ENCODE peak calls at places on chromosomes 6 and 20, in five cellular contexts. One of them, this sample, is unnamed.

GRCh38 chr20:7695622-7696021 is 244.6 kb downstream of the HAO1 start:
- DNase-seq in GM23338: no peak
- DNase-seq in Right ventricle myocardium inferior: no peak
- DNase-seq in lung microvascular endothelial cell: no peak
- DNase-seq in anterior cingulate cortex: no peak
- DNase-seq in this sample: no peak

GRCh38 chr6:137353346-137353745 is 134.2 kb upstream of the IFNGR1 start:
- DNase-seq in Right ventricle myocardium inferior: no peak
- DNase-seq in anterior cingulate cortex: no peak
- DNase-seq in GM23338: no peak
- DNase-seq in lung microvascular endothelial cell: peak; percentile 79
- DNase-seq in this sample: no peak

GRCh38 chr6:13526718-13527668 is 39.6 kb upstream of the GFOD1 start:
- DNase-seq in anterior cingulate cortex: no peak
- DNase-seq in lung microvascular endothelial cell: peak; percentile 92
- DNase-seq in Right ventricle myocardium inferior: no peak
- DNase-seq in GM23338: no peak
- DNase-seq in this sample: peak; percentile 26

GRCh38 chr20:41616228-41616627 is 1.9 kb downstream of the CHD6 start:
- DNase-seq in Right ventricle myocardium inferior: no peak
- DNase-seq in anterior cingulate cortex: no peak
- DNase-seq in lung microvascular endothelial cell: no peak
- DNase-seq in GM23338: no peak
- DNase-seq in this sample: no peak

GRCh38 chr20:5205348-5206210 is 78.8 kb downstream of the CDS2 start:
- DNase-seq in anterior cingulate cortex: peak; percentile 77
- DNase-seq in Right ventricle myocardium inferior: peak; percentile 84
- DNase-seq in lung microvascular endothelial cell: peak; percentile 84
- DNase-seq in GM23338: peak; percentile 92
- DNase-seq in this sample: peak; percentile 86

GRCh38 chr6:29887330-29887818 is 55.0 kb upstream of the HLA-A start:
- DNase-seq in anterior cingulate cortex: no peak
- DNase-seq in lung microvascular endothelial cell: peak; percentile 28
- DNase-seq in Right ventricle myocardium inferior: no peak
- DNase-seq in GM23338: peak; percentile 67
- DNase-seq in this sample: peak; percentile 77

GRCh38 chr6:84141506-84141905 is 85.9 kb downstream of the CEP162 start:
- DNase-seq in Right ventricle myocardium inferior: no peak
- DNase-seq in lung microvascular endothelial cell: no peak
- DNase-seq in anterior cingulate cortex: no peak
- DNase-seq in GM23338: no peak
- DNase-seq in this sample: no peak

GRCh38 chr6:161100072-161100471 is 108.5 kb downstream of the MAP3K4 start:
- DNase-seq in lung microvascular endothelial cell: no peak
- DNase-seq in anterior cingulate cortex: peak; percentile 54
- DNase-seq in GM23338: no peak
- DNase-seq in Right ventricle myocardium inferior: no peak
- DNase-seq in this sample: no peak

GRCh38 chr6:166466178-166467122 is 83.7 kb upstream of the MPC1 start:
- DNase-seq in GM23338: no peak
- DNase-seq in Right ventricle myocardium inferior: no peak
- DNase-seq in lung microvascular endothelial cell: peak; percentile 84
- DNase-seq in anterior cingulate cortex: no peak
- DNase-seq in this sample: no peak

GRCh38 chr6:15305496-15305895 is 59.6 kb downstream of the JARID2 start:
- DNase-seq in Right ventricle myocardium inferior: no peak
- DNase-seq in GM23338: no peak
- DNase-seq in anterior cingulate cortex: no peak
- DNase-seq in lung microvascular endothelial cell: no peak
- DNase-seq in this sample: no peak

GRCh38 chr6:94213176-94213575 is 793.8 kb upstream of the EPHA7 start:
- DNase-seq in lung microvascular endothelial cell: no peak
- DNase-seq in anterior cingulate cortex: no peak
- DNase-seq in GM23338: no peak
- DNase-seq in Right ventricle myocardium inferior: no peak
- DNase-seq in this sample: no peak

GRCh38 chr6:159875194-159875593 is 15.6 kb upstream of the MAS1 start:
- DNase-seq in Right ventricle myocardium inferior: no peak
- DNase-seq in lung microvascular endothelial cell: no peak
- DNase-seq in GM23338: peak; percentile 67
- DNase-seq in anterior cingulate cortex: no peak
- DNase-seq in this sample: no peak

GRCh38 chr20:59985864-59986263 is 27.6 kb downstream of the CDH26 start:
- DNase-seq in anterior cingulate cortex: no peak
- DNase-seq in Right ventricle myocardium inferior: peak; percentile 72
- DNase-seq in GM23338: peak; percentile 30
- DNase-seq in lung microvascular endothelial cell: no peak
- DNase-seq in this sample: peak; percentile 58

GRCh38 chr6:141925001-141925400 is 207.7 kb upstream of the GJE1 start:
- DNase-seq in Right ventricle myocardium inferior: no peak
- DNase-seq in anterior cingulate cortex: no peak
- DNase-seq in lung microvascular endothelial cell: no peak
- DNase-seq in GM23338: no peak
- DNase-seq in this sample: no peak

GRCh38 chr6:4932506-4932903 is 71.3 kb downstream of the RPP40 start:
- DNase-seq in GM23338: no peak
- DNase-seq in anterior cingulate cortex: no peak
- DNase-seq in lung microvascular endothelial cell: no peak
- DNase-seq in Right ventricle myocardium inferior: no peak
- DNase-seq in this sample: no peak

GRCh38 chr20:21505810-21506530 is 7.9 kb downstream of the NKX2-2 start:
- DNase-seq in anterior cingulate cortex: peak; percentile 67
- DNase-seq in GM23338: peak; percentile 78
- DNase-seq in Right ventricle myocardium inferior: peak; percentile 82
- DNase-seq in lung microvascular endothelial cell: peak; percentile 53
- DNase-seq in this sample: peak; percentile 77

GRCh38 chr6:390914-391558 is 516 bp upstream of the IRF4 start:
- DNase-seq in Right ventricle myocardium inferior: no peak
- DNase-seq in GM23338: peak; percentile 77
- DNase-seq in anterior cingulate cortex: no peak
- DNase-seq in lung microvascular endothelial cell: no peak
- DNase-seq in this sample: no peak

GRCh38 chr20:17825949-17826843 is 126.4 kb downstream of the BANF2 start:
- DNase-seq in Right ventricle myocardium inferior: no peak
- DNase-seq in GM23338: no peak
- DNase-seq in anterior cingulate cortex: no peak
- DNase-seq in lung microvascular endothelial cell: peak; percentile 17
- DNase-seq in this sample: no peak

GRCh38 chr6:33172307-33173227 is 19.7 kb downstream of the COL11A2 start:
- DNase-seq in GM23338: peak; percentile 89
- DNase-seq in Right ventricle myocardium inferior: peak; percentile 35
- DNase-seq in lung microvascular endothelial cell: peak; percentile 45
- DNase-seq in anterior cingulate cortex: no peak
- DNase-seq in this sample: peak; percentile 8

GRCh38 chr6:14464049-14464448 is 346.5 kb downstream of the CD83 start:
- DNase-seq in Right ventricle myocardium inferior: no peak
- DNase-seq in anterior cingulate cortex: no peak
- DNase-seq in lung microvascular endothelial cell: no peak
- DNase-seq in GM23338: peak; percentile 64
- DNase-seq in this sample: no peak

GRCh38 chr6:73207221-73207837 is 18.0 kb downstream of the KHDC1L start:
- DNase-seq in lung microvascular endothelial cell: no peak
- DNase-seq in Right ventricle myocardium inferior: no peak
- DNase-seq in anterior cingulate cortex: no peak
- DNase-seq in GM23338: no peak
- DNase-seq in this sample: no peak

GRCh38 chr6:44851176-44851575 is 463.7 kb downstream of the CDC5L start:
- DNase-seq in anterior cingulate cortex: no peak
- DNase-seq in GM23338: no peak
- DNase-seq in Right ventricle myocardium inferior: no peak
- DNase-seq in lung microvascular endothelial cell: no peak
- DNase-seq in this sample: no peak

GRCh38 chr20:24032412-24032898 is 43.9 kb upstream of the GGTLC1 start:
- DNase-seq in Right ventricle myocardium inferior: no peak
- DNase-seq in lung microvascular endothelial cell: no peak
- DNase-seq in GM23338: no peak
- DNase-seq in anterior cingulate cortex: no peak
- DNase-seq in this sample: no peak

GRCh38 chr20:59772931-59773913 is 160.2 kb downstream of the SYCP2 start:
- DNase-seq in Right ventricle myocardium inferior: no peak
- DNase-seq in GM23338: no peak
- DNase-seq in lung microvascular endothelial cell: no peak
- DNase-seq in anterior cingulate cortex: no peak
- DNase-seq in this sample: no peak

GRCh38 chr6:157727629-157728182 is 95.3 kb upstream of the SNX9 start:
- DNase-seq in lung microvascular endothelial cell: no peak
- DNase-seq in Right ventricle myocardium inferior: no peak
- DNase-seq in anterior cingulate cortex: no peak
- DNase-seq in GM23338: no peak
- DNase-seq in this sample: no peak

GRCh38 chr6:25253371-25253770 is 25.8 kb upstream of the CARMIL1 start:
- DNase-seq in lung microvascular endothelial cell: no peak
- DNase-seq in anterior cingulate cortex: no peak
- DNase-seq in Right ventricle myocardium inferior: no peak
- DNase-seq in GM23338: no peak
- DNase-seq in this sample: no peak

GRCh38 chr20:42792052-42792451 is 397.7 kb downstream of the PTPRT start:
- DNase-seq in GM23338: no peak
- DNase-seq in Right ventricle myocardium inferior: no peak
- DNase-seq in anterior cingulate cortex: peak; percentile 34
- DNase-seq in lung microvascular endothelial cell: no peak
- DNase-seq in this sample: no peak

GRCh38 chr20:37474386-37474785 is 46.7 kb upstream of the NNAT start:
- DNase-seq in lung microvascular endothelial cell: no peak
- DNase-seq in Right ventricle myocardium inferior: no peak
- DNase-seq in GM23338: no peak
- DNase-seq in anterior cingulate cortex: no peak
- DNase-seq in this sample: no peak

GRCh38 chr6:108961985-108962384 is 113.8 kb downstream of the ARMC2 start:
- DNase-seq in anterior cingulate cortex: no peak
- DNase-seq in Right ventricle myocardium inferior: no peak
- DNase-seq in lung microvascular endothelial cell: peak; percentile 92
- DNase-seq in GM23338: no peak
- DNase-seq in this sample: no peak

GRCh38 chr6:150463852-150464251 is 95.0 kb downstream of the IYD start:
- DNase-seq in GM23338: no peak
- DNase-seq in anterior cingulate cortex: no peak
- DNase-seq in Right ventricle myocardium inferior: no peak
- DNase-seq in lung microvascular endothelial cell: no peak
- DNase-seq in this sample: no peak

GRCh38 chr6:42179956-42180335 is 6.8 kb downstream of the GUCA1A start:
- DNase-seq in Right ventricle myocardium inferior: no peak
- DNase-seq in GM23338: no peak
- DNase-seq in lung microvascular endothelial cell: no peak
- DNase-seq in anterior cingulate cortex: no peak
- DNase-seq in this sample: no peak

GRCh38 chr6:79430913-79431312 is 106.3 kb downstream of the LCA5 start:
- DNase-seq in GM23338: peak; percentile 50
- DNase-seq in Right ventricle myocardium inferior: no peak
- DNase-seq in anterior cingulate cortex: no peak
- DNase-seq in lung microvascular endothelial cell: no peak
- DNase-seq in this sample: no peak